ENCODE peak calls at places on chromosomes 6 and 20, in six cellular contexts. T is right lobe of liver, Y is fibroblast of mammary gland, B is keratinocyte, O is AG10803, K is endodermal cell. N is an unnamed sample.

GRCh38 chr20:63433756-63434531 is 38.5 kb downstream of the KCNQ2 start:
- DNase-seq in O (no peak), Y (no peak), B (no peak), T (no peak), K (no peak), N (no peak)

GRCh38 chr20:5642155-5642981 is 107.8 kb upstream of the SHLD1 start:
- DNase-seq in Y (peak), O (peak), K (no peak), B (no peak), T (no peak), N (no peak)

GRCh38 chr6:168163096-168163731 is 84.2 kb upstream of the FRMD1 start:
- DNase-seq in O (peak), Y (peak), T (no peak), K (peak), B (no peak), N (no peak)

GRCh38 chr6:4403828-4404227 is 268.5 kb upstream of the ECI2 start:
- DNase-seq in B (no peak), Y (peak), K (no peak), T (no peak), O (peak), N (no peak)

GRCh38 chr6:7996538-7997225 is 67.5 kb downstream of the BLOC1S5 start:
- DNase-seq in B (no peak), T (no peak), Y (peak), K (no peak), O (peak), N (peak)

GRCh38 chr6:42339991-42340401 is 111.7 kb downstream of the TRERF1 start:
- DNase-seq in Y (peak), T (no peak), K (peak), O (no peak), B (peak), N (no peak)

GRCh38 chr20:56487216-56487615 is 18.8 kb downstream of the RTF2 start:
- DNase-seq in T (no peak), O (no peak), K (no peak), B (no peak), Y (no peak), N (no peak)

GRCh38 chr20:45629496-45630100 is at the start of gene WFDC10A:
- DNase-seq in O (peak), B (peak), K (peak), Y (peak), T (no peak), N (no peak)

GRCh38 chr6:35014341-35014740 is 125.3 kb downstream of the ANKS1A start:
- DNase-seq in O (peak), B (no peak), K (no peak), Y (no peak), T (no peak), N (no peak)

GRCh38 chr6:121886223-121886830 is 450.9 kb downstream of the GJA1 start:
- DNase-seq in T (no peak), O (peak), K (no peak), B (no peak), Y (peak), N (no peak)

GRCh38 chr6:33442283-33442682 is 12.1 kb upstream of the ZBTB9 start:
- DNase-seq in B (no peak), T (no peak), O (no peak), Y (no peak), K (no peak), N (no peak)

GRCh38 chr6:160596433-160596832 is 67.6 kb downstream of the LPA start:
- DNase-seq in K (no peak), T (no peak), Y (no peak), O (no peak), B (no peak), N (no peak)

GRCh38 chr6:6392214-6393068 is 72.0 kb upstream of the F13A1 start:
- DNase-seq in K (peak), Y (no peak), O (no peak), B (no peak), T (no peak), N (no peak)

GRCh38 chr6:31636698-31637596 is 15.5 kb downstream of the BAG6 start:
- DNase-seq in T (no peak), K (no peak), Y (no peak), O (no peak), B (no peak), N (no peak)

GRCh38 chr6:57242505-57242904 is 20.4 kb upstream of the RAB23 start:
- DNase-seq in T (no peak), B (no peak), K (no peak), Y (peak), O (peak), N (peak)

GRCh38 chr6:136926383-136926782 is 4.3 kb downstream of the SLC35D3 start:
- DNase-seq in K (no peak), O (no peak), Y (no peak), B (no peak), T (no peak), N (no peak)

GRCh38 chr6:27812805-27813626 is 99.2 kb downstream of the OR2B2 start:
- DNase-seq in T (no peak), K (peak), B (no peak), O (no peak), Y (no peak), N (no peak)

GRCh38 chr6:125789576-125790402 is 971 bp upstream of the NCOA7 start:
- DNase-seq in O (peak), Y (peak), B (no peak), T (peak), K (peak), N (no peak)

GRCh38 chr6:16337280-16337975 is 99.0 kb downstream of the GMPR start:
- DNase-seq in B (no peak), K (peak), T (peak), Y (peak), O (peak), N (peak)

GRCh38 chr20:57287901-57288300 is 21.5 kb upstream of the BMP7 start:
- DNase-seq in K (no peak), T (no peak), B (no peak), Y (no peak), O (no peak), N (no peak)

GRCh38 chr6:8860671-8861070 is 425.3 kb upstream of the SLC35B3 start:
- DNase-seq in O (no peak), K (no peak), B (no peak), Y (no peak), T (no peak), N (no peak)

GRCh38 chr6:95601133-95601532 is 23.8 kb downstream of the MANEA start:
- DNase-seq in T (no peak), B (no peak), Y (no peak), K (no peak), O (peak), N (peak)

GRCh38 chr20:32091888-32092346 is 17.6 kb upstream of the TM9SF4 start:
- DNase-seq in K (peak), Y (peak), O (peak), B (peak), T (peak), N (peak)

GRCh38 chr20:1224205-1224604 is 1.6 kb upstream of the RAD21L1 start:
- DNase-seq in Y (no peak), B (no peak), O (no peak), T (no peak), K (no peak), N (no peak)

GRCh38 chr6:31822038-31822821 is 5.3 kb upstream of the HSPA1B start:
- DNase-seq in K (peak), Y (peak), O (peak), T (peak), B (no peak), N (no peak)

GRCh38 chr6:106183430-106183829 is 97.3 kb downstream of the PRDM1 start:
- DNase-seq in O (no peak), B (no peak), K (no peak), Y (no peak), T (no peak), N (no peak)

GRCh38 chr20:4889446-4889845 is 111.9 kb downstream of the SLC23A2 start:
- DNase-seq in B (no peak), T (no peak), O (no peak), K (peak), Y (no peak), N (no peak)

GRCh38 chr6:42050011-42050896 is at the start of gene TAF8:
- DNase-seq in B (peak), T (peak), O (peak), K (peak), Y (peak), N (peak)

GRCh38 chr6:130513770-130514169 is 148.0 kb downstream of the TMEM200A start:
- DNase-seq in K (no peak), O (peak), T (no peak), B (no peak), Y (peak), N (no peak)

GRCh38 chr20:58150772-58151171 is 77.7 kb downstream of the ANKRD60 start:
- DNase-seq in Y (no peak), K (peak), T (no peak), B (no peak), O (no peak), N (no peak)

GRCh38 chr6:35500782-35501181 is 3.9 kb upstream of the TEAD3 start:
- DNase-seq in T (no peak), O (peak), K (peak), Y (peak), B (no peak), N (no peak)

DNA sequence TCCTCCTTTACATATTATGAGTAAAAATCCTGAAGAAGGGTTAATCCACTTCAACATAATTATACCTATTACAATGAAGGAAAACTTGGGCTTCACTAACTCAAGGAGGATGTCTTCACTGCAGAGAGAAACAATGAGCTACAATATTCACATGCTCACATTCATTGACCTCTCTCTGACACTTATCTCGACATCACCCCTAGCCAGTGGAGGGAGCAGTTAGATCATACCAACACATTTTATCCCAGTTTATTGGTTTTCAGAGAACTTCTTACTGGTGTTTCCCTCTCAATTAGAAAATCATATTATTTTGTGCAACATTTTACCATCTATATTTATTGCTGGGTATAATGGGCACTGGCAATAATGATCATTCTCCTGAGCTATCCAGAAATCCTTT is 646.5 kb downstream of the TENT5A start:
- DNase-seq in K (no peak), B (no peak), O (peak), T (no peak), Y (peak), N (no peak)
- TF ChIP-seq CTCF in K (peak), B (no peak), O (peak), T (no peak), Y (peak), N (no peak)

GRCh38 chr20:8829232-8829631 is 239.7 kb upstream of the PLCB4 start:
- DNase-seq in T (no peak), B (no peak), K (no peak), Y (peak), O (no peak), N (no peak)
- TF ChIP-seq CTCF in T (no peak), B (no peak), K (peak), Y (peak), O (no peak), N (peak)

GRCh38 chr6:37536462-37537225 is 37.0 kb upstream of the CCDC167 start:
- DNase-seq in Y (no peak), T (no peak), K (peak), O (no peak), B (no peak), N (no peak)

GRCh38 chr6:37538107-37538506 is 38.4 kb upstream of the CCDC167 start:
- DNase-seq in B (no peak), O (no peak), K (peak), T (no peak), Y (no peak), N (no peak)

GRCh38 chr6:37539706-37540352 is 40.1 kb upstream of the CCDC167 start:
- DNase-seq in T (no peak), K (no peak), Y (no peak), B (no peak), O (no peak), N (no peak)

GRCh38 chr6:37532122-37532521 is 32.4 kb upstream of the CCDC167 start:
- DNase-seq in O (no peak), T (no peak), K (no peak), Y (no peak), B (no peak), N (no peak)

DNA sequence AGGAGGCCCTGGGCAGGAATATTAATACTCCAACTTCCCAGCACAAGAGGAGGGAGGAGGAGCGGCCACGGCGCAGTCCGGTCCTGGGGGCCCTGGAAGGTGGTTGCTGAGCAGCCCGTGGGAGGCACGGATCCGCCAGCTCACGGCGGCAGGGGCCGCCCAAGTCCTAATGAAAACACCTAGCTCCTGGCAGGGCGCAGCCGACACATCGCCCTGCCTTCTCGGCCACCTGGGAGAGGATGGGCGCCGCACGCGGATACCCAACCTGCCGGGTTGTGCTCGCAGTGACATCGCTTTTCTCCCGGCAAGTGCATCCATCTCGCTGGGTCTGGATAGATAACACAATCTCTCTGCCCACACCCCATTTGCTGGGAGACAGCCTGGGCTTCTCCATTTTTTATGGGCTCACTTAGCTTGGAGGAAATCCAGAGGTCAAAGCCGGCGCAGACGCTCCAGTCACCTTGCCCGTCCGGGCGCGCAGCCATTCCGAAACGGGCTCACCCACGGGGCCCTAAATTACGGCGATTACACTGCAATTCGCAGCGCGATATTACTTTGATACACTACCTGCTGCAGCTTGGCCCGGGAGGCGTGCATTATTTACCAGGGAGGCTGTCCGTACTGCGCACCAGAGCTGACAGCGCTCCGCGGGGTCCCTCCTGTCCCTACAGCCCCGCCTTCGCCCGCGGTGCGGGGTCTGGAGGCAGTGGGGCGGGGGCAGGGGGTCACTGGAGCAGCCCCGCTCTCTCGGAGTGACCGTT is 36.2 kb upstream of the CCDC167 start:
- DNase-seq in T (no peak), K (peak), B (no peak), Y (no peak), O (no peak), N (no peak)
- TF ChIP-seq CTCF in T (no peak), K (peak), B (peak), Y (no peak), O (no peak), N (no peak)

DNA sequence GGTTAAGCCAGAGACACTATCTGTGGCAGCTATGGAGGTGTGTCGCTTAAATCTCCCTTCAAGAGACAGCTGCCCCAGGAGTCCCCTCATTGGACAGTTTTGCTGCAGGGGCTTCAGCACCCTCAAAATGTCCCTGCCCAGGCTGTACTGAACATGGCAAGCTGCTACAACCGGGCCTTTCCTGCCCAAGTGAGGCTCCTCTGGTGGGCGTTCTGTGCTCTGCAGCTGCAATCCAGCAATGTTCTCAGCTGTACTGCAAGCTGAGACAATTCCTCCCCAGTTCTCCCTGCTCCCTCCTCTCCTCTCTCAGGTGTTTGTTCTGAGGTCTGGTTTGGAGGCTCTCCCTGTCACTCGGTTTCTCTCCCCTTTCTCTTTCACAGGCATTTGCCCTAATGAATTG is 190.8 kb upstream of the LAMP5 start:
- DNase-seq in T (no peak), K (peak), O (no peak), B (no peak), Y (no peak), N (no peak)
- TF ChIP-seq CTCF in T (no peak), K (peak), O (peak), B (peak), Y (peak), N (peak)

GRCh38 chr6:1916334-1916985 is 306.7 kb downstream of the FOXC1 start:
- DNase-seq in B (peak), T (no peak), K (no peak), Y (peak), O (peak), N (peak)
- TF ChIP-seq CTCF in B (no peak), T (no peak), K (no peak), Y (no peak), O (no peak), N (no peak)

GRCh38 chr6:111803384-111803783 is 69.9 kb downstream of the FYN start:
- DNase-seq in Y (no peak), O (no peak), T (no peak), B (no peak), K (no peak), N (no peak)

GRCh38 chr6:111803804-111804203 is 69.4 kb downstream of the FYN start:
- DNase-seq in B (no peak), O (no peak), K (no peak), Y (no peak), T (no peak), N (peak)

GRCh38 chr6:111802720-111803119 is 70.5 kb downstream of the FYN start:
- DNase-seq in T (no peak), K (no peak), B (no peak), O (no peak), Y (no peak), N (no peak)

GRCh38 chr6:111805511-111806181 is 67.6 kb downstream of the FYN start:
- DNase-seq in Y (peak), T (no peak), K (no peak), O (peak), B (no peak), N (no peak)

GRCh38 chr6:111804627-111805235 is 68.5 kb downstream of the FYN start:
- DNase-seq in Y (peak), T (no peak), K (no peak), O (peak), B (no peak), N (no peak)
- TF ChIP-seq CTCF in Y (peak), T (no peak), K (no peak), O (peak), B (no peak), N (no peak)

GRCh38 chr20:53291548-53291947 is 302.1 kb downstream of the ZNF217 start:
- DNase-seq in Y (no peak), O (no peak), T (no peak), B (no peak), K (peak), N (no peak)
- TF ChIP-seq CTCF in Y (peak), O (peak), T (no peak), B (peak), K (peak), N (no peak)

DNA sequence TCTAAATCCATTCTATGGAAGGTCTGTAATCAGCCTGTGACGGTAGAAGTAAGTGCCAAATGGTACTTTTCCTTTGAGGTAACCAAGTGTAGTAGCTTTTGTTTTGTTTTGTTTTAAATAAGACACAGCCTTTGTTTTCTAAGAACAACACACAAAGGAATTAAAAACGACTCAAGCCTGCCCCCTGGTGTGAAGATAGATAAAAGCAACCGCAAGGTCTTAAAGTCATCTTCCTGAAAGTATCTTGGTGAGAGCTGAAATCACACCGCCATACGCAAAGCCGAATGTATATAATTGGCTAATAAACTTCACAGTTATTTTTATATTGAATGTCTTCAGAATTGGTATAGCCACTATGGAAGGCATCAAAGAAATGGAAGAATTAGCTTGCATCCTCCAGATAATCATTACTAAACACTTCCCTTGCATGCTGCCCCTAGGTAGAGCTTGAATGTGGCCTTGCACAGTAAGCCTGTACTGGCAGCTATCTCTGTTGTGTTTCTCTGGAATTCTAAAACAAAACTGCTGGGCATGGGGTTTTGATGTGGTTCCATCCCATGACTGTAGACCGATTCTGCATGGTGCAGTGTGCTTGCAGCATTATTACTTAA is 95.6 kb downstream of the LAMP5 start:
- DNase-seq in K (peak), Y (peak), O (peak), B (peak), T (peak), N (peak)
- TF ChIP-seq CTCF in K (peak), Y (peak), O (peak), B (peak), T (peak), N (peak)

GRCh38 chr20:47205577-47206123 is 150.8 kb downstream of the ZMYND8 start:
- DNase-seq in T (peak), Y (peak), K (peak), O (peak), B (no peak), N (peak)
- TF ChIP-seq CTCF in T (peak), Y (peak), K (peak), O (peak), B (peak), N (peak)

GRCh38 chr6:78513856-78514255 is 353.5 kb upstream of the IRAK1BP1 start:
- DNase-seq in K (peak), O (no peak), B (no peak), T (no peak), Y (no peak), N (no peak)
- TF ChIP-seq CTCF in K (peak), O (no peak), B (peak), T (no peak), Y (peak), N (no peak)

N was measured in AG04450.